ENCODE peak calls at places on chromosomes 5 and 9, in ten cellular contexts. W, T, V, S, Y, H, Z, X, I and U are unnamed samples.

GRCh38 chr5:89628876-89629635 is 746.1 kb upstream of the MEF2C start:
- DNase-seq in W (no peak), T (no peak), V (no peak), S (no peak), Y (no peak), H (no peak), Z (no peak), X (no peak), I (no peak), U (no peak)

GRCh38 chr5:88889165-88890069 is 6.4 kb upstream of the MEF2C start:
- DNase-seq in W (no peak), T (no peak), V (peak; percentile 79), S (peak; percentile 59), Y (no peak), H (peak; percentile 74), Z (peak; percentile 87), X (peak; percentile 48), I (peak; percentile 58), U (no peak)

GRCh38 chr5:62722360-62722759 is 143.7 kb downstream of the LRRC70 start:
- DNase-seq in W (no peak), T (no peak), V (no peak), S (no peak), Y (no peak), H (no peak), Z (no peak), X (no peak), I (no peak), U (no peak)

GRCh38 chr5:72654231-72654630 is 147.0 kb upstream of the ZNF366 start:
- DNase-seq in W (no peak), T (no peak), V (no peak), S (no peak), Y (no peak), H (no peak), Z (no peak), X (no peak), I (no peak), U (peak; percentile 85)

GRCh38 chr5:143066556-143067281 is 296.5 kb downstream of the ARHGAP26 start:
- DNase-seq in W (no peak), T (no peak), V (no peak), S (peak; percentile 58), Y (no peak), H (peak; percentile 41), Z (no peak), X (no peak), I (peak; percentile 79), U (no peak)

GRCh38 chr5:131265318-131265803 is 1.5 kb downstream of the CDC42SE2 start:
- DNase-seq in W (no peak), T (peak; percentile 63), V (peak; percentile 56), S (peak; percentile 36), Y (peak; percentile 88), H (no peak), Z (no peak), X (no peak), I (no peak), U (no peak)

GRCh38 chr9:84862308-84862707 is 192.8 kb downstream of the NTRK2 start:
- DNase-seq in W (no peak), T (no peak), V (no peak), S (no peak), Y (no peak), H (no peak), Z (no peak), X (no peak), I (no peak), U (no peak)

GRCh38 chr5:79109527-79110492 is 1.8 kb upstream of the BHMT start:
- DNase-seq in W (no peak), T (no peak), V (peak; percentile 15), S (no peak), Y (peak; percentile 26), H (peak; percentile 47), Z (no peak), X (no peak), I (no peak), U (no peak)

GRCh38 chr5:111124793-111125192 is 32.6 kb downstream of the WDR36 start:
- DNase-seq in W (no peak), T (no peak), V (no peak), S (no peak), Y (no peak), H (no peak), Z (no peak), X (no peak), I (no peak), U (no peak)

GRCh38 chr9:129331366-129331765 is 153.3 kb upstream of the IER5L start:
- DNase-seq in W (no peak), T (no peak), V (no peak), S (no peak), Y (no peak), H (no peak), Z (no peak), X (no peak), I (no peak), U (no peak)

GRCh38 chr5:14574891-14575496 is 6.6 kb upstream of the OTULINL start:
- DNase-seq in W (no peak), T (no peak), V (no peak), S (no peak), Y (peak; percentile 55), H (peak; percentile 57), Z (peak; percentile 27), X (no peak), I (peak; percentile 74), U (peak; percentile 76)

GRCh38 chr9:109555215-109555614 is 57.1 kb upstream of the PTPN3 start:
- DNase-seq in W (no peak), T (no peak), V (no peak), S (no peak), Y (no peak), H (no peak), Z (no peak), X (no peak), I (no peak), U (no peak)